ENCODE peak calls at places on chromosome 15, in ten cellular contexts. Q, T, W, Z, D, C, M, A, U and S are unnamed samples.

GRCh38 chr15:62624541-62625399 is 417.8 kb upstream of the TPM1 start:
- DNase-seq in W (no peak), T (no peak), Z (no peak), D (peak; percentile 74), Q (peak; percentile 42), C (no peak), M (no peak), A (no peak), U (no peak), S (peak; percentile 8)

GRCh38 chr15:72554471-72555425 is 80.6 kb downstream of the ARIH1 start:
- DNase-seq in M (no peak), T (no peak), C (no peak), D (peak; percentile 29), A (peak; percentile 29), U (peak; percentile 7), W (no peak), Q (peak; percentile 68), Z (no peak), S (no peak)

GRCh38 chr15:29815705-29816042 is 6.6 kb downstream of the TJP1 start:
- DNase-seq in Z (no peak), C (no peak), A (no peak), U (no peak), M (no peak), Q (no peak), D (no peak), T (no peak), W (no peak), S (no peak)

GRCh38 chr15:82952156-82953081 is at the start of gene HOMER2:
- DNase-seq in T (peak; percentile 94), D (no peak), W (no peak), U (no peak), M (peak; percentile 42), Z (peak; percentile 46), Q (no peak), C (no peak), A (peak; percentile 22), S (peak; percentile 30)

GRCh38 chr15:36601497-36601932 is 22.1 kb downstream of the CDIN1 start:
- DNase-seq in Q (no peak), W (no peak), Z (no peak), U (no peak), A (no peak), T (no peak), D (peak; percentile 53), C (no peak), M (no peak), S (no peak)

GRCh38 chr15:38660726-38661125 is 96.1 kb upstream of the RASGRP1 start:
- DNase-seq in W (no peak), A (no peak), M (no peak), T (no peak), Q (no peak), D (no peak), C (no peak), U (no peak), Z (no peak), S (no peak)

GRCh38 chr15:41568350-41569017 is 9.5 kb downstream of the TYRO3 start:
- DNase-seq in A (no peak), Z (no peak), U (no peak), Q (no peak), D (no peak), W (no peak), C (peak; percentile 89), T (peak; percentile 66), M (no peak), S (no peak)

GRCh38 chr15:77012868-77013267 is 17.9 kb downstream of the PSTPIP1 start:
- DNase-seq in Z (no peak), Q (no peak), M (no peak), C (no peak), U (peak; percentile 49), D (no peak), T (no peak), A (no peak), W (no peak), S (no peak)

GRCh38 chr15:59528429-59528828 is 83.2 kb upstream of the GCNT3 start:
- DNase-seq in T (no peak), D (no peak), Q (no peak), C (no peak), A (no peak), M (no peak), U (no peak), Z (no peak), W (no peak), S (no peak)

GRCh38 chr15:92803852-92804609 is 96.1 kb upstream of the CHD2 start:
- DNase-seq in Q (peak; percentile 100), M (no peak), T (peak; percentile 29), D (peak; percentile 99), Z (no peak), A (peak; percentile 69), W (peak; percentile 99), C (peak; percentile 92), U (peak; percentile 24), S (peak; percentile 26)